ENCODE peak calls at places on chromosomes 7 and 10, in seven cellular contexts. A is ovary; F is CD4-positive, alpha-beta memory T cell; B is HuH-7; W is A172; M is GM19239; Z is foreskin fibroblast. L is an unnamed sample.

GRCh38 chr10:71280825-71281224 is 38.2 kb upstream of the SLC29A3 start:
- DNase-seq in A (no peak), F (no peak), B (no peak), W (no peak), Z (no peak), M (no peak), L (no peak)

GRCh38 chr7:47627580-47628283 is 45.8 kb upstream of the TNS3 start:
- DNase-seq in W (no peak), F (no peak), M (peak; percentile 56), B (no peak), Z (no peak), A (no peak), L (no peak)

GRCh38 chr10:34764347-34764991 is 50.6 kb downstream of the PARD3 start:
- DNase-seq in A (no peak), Z (no peak), B (no peak), W (no peak), M (no peak), F (no peak), L (no peak)

GRCh38 chr7:66903360-66904062 is 17.5 kb upstream of the TMEM248 start:
- DNase-seq in F (no peak), W (no peak), M (no peak), A (no peak), B (no peak), Z (no peak), L (no peak)

GRCh38 chr7:13050703-13051102 is 363.3 kb downstream of the ARL4A start:
- DNase-seq in M (no peak), B (no peak), Z (peak; percentile 37), W (peak; percentile 33), F (no peak), A (no peak), L (no peak)

GRCh38 chr7:12231097-12231496 is 20.0 kb downstream of the TMEM106B start:
- DNase-seq in B (no peak), F (no peak), A (no peak), M (no peak), W (no peak), Z (no peak), L (no peak)

GRCh38 chr7:82672078-82672477 is 228.5 kb upstream of the CACNA2D1 start:
- DNase-seq in M (no peak), Z (no peak), F (no peak), A (no peak), W (no peak), B (no peak), L (no peak)

GRCh38 chr7:114589436-114589835 is 174.8 kb downstream of the FOXP2 start:
- DNase-seq in W (no peak), M (no peak), A (no peak), Z (no peak), B (no peak), F (no peak), L (no peak)

GRCh38 chr10:75972494-75973276 is 541.3 kb downstream of the LRMDA start:
- DNase-seq in W (no peak), M (no peak), A (no peak), B (no peak), Z (peak; percentile 24), F (no peak), L (no peak)

GRCh38 chr10:77909755-77910375 is 16.7 kb downstream of the DLG5 start:
- DNase-seq in B (peak; percentile 51), F (no peak), W (peak; percentile 62), A (no peak), M (no peak), Z (peak; percentile 65), L (no peak)

GRCh38 chr7:82511542-82511941 is 68.0 kb upstream of the CACNA2D1 start:
- DNase-seq in A (no peak), M (no peak), W (no peak), Z (no peak), F (no peak), B (no peak), L (no peak)

GRCh38 chr10:77325233-77325537 is 312.4 kb downstream of the KCNMA1 start:
- DNase-seq in F (no peak), A (no peak), B (no peak), M (no peak), Z (no peak), W (no peak), L (no peak)

GRCh38 chr7:919924-920341 is 34.5 kb downstream of the ADAP1 start:
- DNase-seq in Z (no peak), M (no peak), F (no peak), W (no peak), A (peak; percentile 14), B (no peak), L (no peak)

GRCh38 chr10:58704226-58705200 is 191.8 kb downstream of the BICC1 start:
- DNase-seq in A (no peak), Z (peak; percentile 57), F (no peak), W (peak; percentile 33), M (no peak), B (no peak), L (no peak)

GRCh38 chr7:98831641-98832221 is 38.1 kb downstream of the TMEM130 start:
- DNase-seq in M (no peak), W (no peak), Z (no peak), F (no peak), A (no peak), B (no peak), L (peak; percentile 12)

GRCh38 chr7:7713730-7714129 is 4.7 kb downstream of the RPA3 start:
- DNase-seq in A (no peak), F (no peak), B (no peak), W (no peak), Z (no peak), M (no peak), L (no peak)

GRCh38 chr7:73738220-73738611 is 386 bp downstream of the ABHD11 start:
- DNase-seq in B (peak; percentile 70), W (peak; percentile 55), Z (peak; percentile 37), M (peak; percentile 66), A (peak; percentile 73), F (no peak), L (peak; percentile 52)

GRCh38 chr7:103857435-103857834 is 132.0 kb downstream of the RELN start:
- DNase-seq in F (no peak), M (no peak), B (peak; percentile 3), Z (no peak), A (no peak), W (no peak), L (no peak)

GRCh38 chr10:69786791-69787190 is 14.9 kb upstream of the COL13A1 start:
- DNase-seq in Z (peak; percentile 40), W (peak; percentile 39), A (no peak), F (no peak), M (no peak), B (no peak), L (no peak)

GRCh38 chr10:62705789-62706188 is 98.7 kb upstream of the ADO start:
- DNase-seq in F (no peak), B (no peak), A (no peak), W (no peak), M (no peak), Z (no peak), L (no peak)